ENCODE peak calls at places on chromosomes 6 and 20, in six cellular contexts. Y, G, H, E, O and M are unnamed samples.

GRCh38 chr6:57198926-57199636 is 23.0 kb downstream of the RAB23 start:
- DNase-seq in Y (peak), G (no peak), H (no peak), E (no peak), O (peak), M (no peak)

GRCh38 chr6:24252215-24252614 is 105.6 kb downstream of the DCDC2 start:
- DNase-seq in Y (no peak), G (no peak), H (no peak), E (no peak), O (no peak), M (no peak)

GRCh38 chr6:89840538-89840937 is 10.9 kb downstream of the CASP8AP2 start:
- DNase-seq in Y (no peak), G (no peak), H (no peak), E (no peak), O (peak), M (no peak)

GRCh38 chr6:163122365-163122764 is 292.2 kb upstream of the QKI start:
- DNase-seq in Y (no peak), G (no peak), H (no peak), E (no peak), O (no peak), M (no peak)

GRCh38 chr6:9252784-9253183 is 817.4 kb upstream of the SLC35B3 start:
- DNase-seq in Y (peak), G (no peak), H (no peak), E (no peak), O (no peak), M (no peak)

GRCh38 chr6:148293181-148293995 is 49.2 kb upstream of the SASH1 start:
- DNase-seq in Y (peak), G (no peak), H (peak), E (no peak), O (no peak), M (no peak)

GRCh38 chr6:32096394-32097258 is 12.5 kb downstream of the TNXB start:
- DNase-seq in Y (peak), G (no peak), H (no peak), E (no peak), O (no peak), M (no peak)

GRCh38 chr6:13302751-13303667 is 25.3 kb downstream of the TBC1D7 start:
- DNase-seq in Y (no peak), G (peak), H (peak), E (peak), O (peak), M (peak)

GRCh38 chr6:71510057-71510713 is 221.6 kb downstream of the OGFRL1 start:
- DNase-seq in Y (no peak), G (peak), H (peak), E (no peak), O (peak), M (peak)

GRCh38 chr6:46234156-46234556 is 63.4 kb upstream of the ENPP5 start:
- DNase-seq in Y (no peak), G (no peak), H (peak), E (no peak), O (no peak), M (no peak)
- H3K27ac ChIP-seq in Y (no peak), G (no peak), H (peak), E (no peak), O (no peak), M (no peak)

GRCh38 chr6:169212897-169213813 is 40.5 kb downstream of the THBS2 start:
- DNase-seq in Y (peak), G (peak), H (peak), E (peak), O (peak), M (peak)

GRCh38 chr6:169210611-169211010 is 43.0 kb downstream of the THBS2 start:
- DNase-seq in Y (no peak), G (no peak), H (no peak), E (no peak), O (no peak), M (no peak)

GRCh38 chr6:169213814-169214520 is 39.7 kb downstream of the THBS2 start:
- DNase-seq in Y (peak), G (no peak), H (no peak), E (no peak), O (no peak), M (no peak)

GRCh38 chr6:169211881-169212280 is 41.8 kb downstream of the THBS2 start:
- DNase-seq in Y (no peak), G (no peak), H (no peak), E (no peak), O (no peak), M (no peak)

GRCh38 chr6:169212436-169212835 is 41.2 kb downstream of the THBS2 start:
- DNase-seq in Y (no peak), G (no peak), H (no peak), E (no peak), O (no peak), M (no peak)
- H3K27ac ChIP-seq in Y (no peak), G (no peak), H (peak), E (no peak), O (peak), M (no peak)

DNA sequence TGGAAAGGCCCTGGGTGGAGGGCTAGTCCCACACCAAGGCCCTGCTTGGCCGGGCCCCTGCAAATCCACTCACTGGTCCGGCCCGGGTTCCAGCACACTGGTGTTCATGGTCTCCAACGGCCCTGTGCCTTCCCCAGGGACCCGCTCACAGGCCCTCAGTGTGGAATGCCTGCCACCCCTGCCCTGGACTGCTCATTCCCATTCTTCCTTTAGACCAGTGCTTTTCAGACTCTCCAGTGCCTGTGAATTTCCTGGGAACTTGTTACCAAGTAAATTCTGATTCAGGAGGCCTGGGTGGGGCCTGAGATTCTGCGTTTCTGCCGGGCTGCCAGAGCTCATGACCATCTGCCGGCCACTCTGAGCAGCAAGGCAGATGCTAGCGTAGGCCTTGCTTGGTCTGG is 5.7 kb upstream of the PXDC1 start:
- DNase-seq in Y (no peak), G (no peak), H (no peak), E (no peak), O (no peak), M (no peak)
- H3K27ac ChIP-seq in Y (no peak), G (no peak), H (no peak), E (no peak), O (peak), M (peak)

DNA sequence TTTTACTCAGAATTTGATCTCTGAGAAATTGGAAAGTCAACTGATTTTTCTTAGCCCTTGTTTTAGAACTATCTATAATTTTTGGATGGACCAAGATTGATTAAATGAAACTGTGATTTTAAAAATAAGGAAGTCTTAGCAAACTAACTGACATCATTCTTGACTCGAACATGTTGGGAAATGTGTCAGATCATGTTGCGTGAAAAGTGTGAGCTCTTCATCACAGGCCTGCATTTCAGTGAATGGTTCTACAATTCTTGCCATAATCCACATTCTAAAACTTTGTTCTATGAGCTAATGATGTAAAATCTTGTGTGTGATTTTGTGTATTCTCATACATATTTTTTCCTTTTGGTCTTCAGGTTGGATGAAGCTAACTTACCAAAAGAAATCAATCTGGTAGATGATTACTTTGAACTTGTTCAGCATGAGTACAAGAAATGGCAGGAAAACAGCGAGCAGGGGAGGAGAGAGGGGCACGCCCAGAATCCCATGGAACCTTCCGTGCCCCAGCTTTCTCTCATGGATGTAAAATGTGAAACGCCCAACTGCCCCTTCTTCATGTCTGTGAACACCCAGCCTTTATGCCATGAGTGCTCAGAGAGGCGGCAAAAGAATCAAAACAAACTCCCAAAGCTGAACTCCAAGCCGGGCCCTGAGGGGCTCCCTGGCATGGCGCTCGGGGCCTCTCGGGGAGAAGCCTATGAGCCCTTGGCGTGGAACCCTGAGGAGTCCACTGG is 11.2 kb downstream of the TNFAIP3 start:
- DNase-seq in Y (no peak), G (no peak), H (no peak), E (no peak), O (no peak), M (no peak)
- H3K27ac ChIP-seq in Y (no peak), G (no peak), H (peak), E (no peak), O (no peak), M (no peak)

GRCh38 chr6:157993076-157993475 is 11.4 kb downstream of the SYNJ2 start:
- DNase-seq in Y (no peak), G (no peak), H (no peak), E (no peak), O (no peak), M (no peak)

GRCh38 chr6:157989541-157990289 is 8.1 kb downstream of the SYNJ2 start:
- DNase-seq in Y (peak), G (peak), H (peak), E (no peak), O (peak), M (peak)

GRCh38 chr6:157990321-157991066 is 8.8 kb downstream of the SYNJ2 start:
- DNase-seq in Y (no peak), G (no peak), H (no peak), E (no peak), O (no peak), M (no peak)

GRCh38 chr6:157988700-157989063 is 7.0 kb downstream of the SYNJ2 start:
- DNase-seq in Y (no peak), G (no peak), H (no peak), E (no peak), O (no peak), M (no peak)

DNA sequence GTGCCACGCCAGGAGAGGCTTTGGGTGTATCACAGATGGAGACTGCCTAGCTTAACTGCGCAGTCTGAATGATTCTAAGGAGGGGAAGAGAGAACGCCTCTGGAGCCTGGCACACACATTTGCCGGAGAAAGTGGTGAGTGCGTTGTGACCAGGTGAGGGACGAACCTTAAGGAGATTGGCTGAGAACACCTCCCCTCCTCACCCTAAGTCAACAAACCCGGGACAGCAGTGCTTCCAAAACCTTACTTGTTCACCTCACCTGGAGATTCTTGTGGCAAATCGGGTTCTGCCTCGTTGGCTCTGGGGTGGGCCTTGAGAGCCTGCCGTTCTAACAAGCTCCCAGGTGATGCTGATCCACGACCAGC is 9.4 kb downstream of the SYNJ2 start:
- DNase-seq in Y (no peak), G (no peak), H (no peak), E (no peak), O (no peak), M (no peak)
- H3K27ac ChIP-seq in Y (peak), G (no peak), H (no peak), E (no peak), O (peak), M (no peak)

GRCh38 chr20:42559665-42560064 is 630.0 kb downstream of the PTPRT start:
- DNase-seq in Y (no peak), G (no peak), H (no peak), E (no peak), O (no peak), M (no peak)
- H3K27ac ChIP-seq in Y (no peak), G (no peak), H (no peak), E (no peak), O (no peak), M (no peak)

DNA sequence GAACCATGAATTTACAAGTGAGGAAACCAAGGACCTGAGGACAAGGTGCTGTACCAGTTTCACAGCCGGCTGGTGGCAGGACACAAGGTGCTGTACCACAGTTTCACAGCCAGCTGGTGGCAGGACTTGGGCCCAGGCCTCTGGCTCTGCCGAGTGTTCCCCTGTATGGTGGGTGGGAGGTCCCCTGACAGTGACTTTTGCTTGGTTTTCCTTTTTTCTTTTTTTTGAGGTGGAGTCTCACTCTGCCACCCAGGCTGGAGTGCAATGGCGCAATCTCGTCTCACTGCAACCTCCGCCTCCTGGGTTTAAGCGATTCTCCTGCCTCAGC is 212.4 kb downstream of the LY86 start:
- DNase-seq in Y (no peak), G (no peak), H (no peak), E (no peak), O (no peak), M (no peak)
- H3K27ac ChIP-seq in Y (no peak), G (peak), H (no peak), E (peak), O (no peak), M (peak)